ENCODE peak calls at places on chromosomes 12 and 14, in seven cellular contexts. T, I, A, X, U, G and P are unnamed samples.

GRCh38 chr12:94990222-94990621 is 13.3 kb downstream of the NDUFA12 start:
- DNase-seq in I (no peak), U (no peak), X (no peak), T (no peak), G (no peak), A (no peak), P (no peak)

GRCh38 chr12:389138-390096 is at the start of gene KDM5A:
- DNase-seq in U (peak), T (peak), X (peak), I (peak), A (peak), G (peak), P (peak)

GRCh38 chr14:99420711-99421110 is 59.9 kb downstream of the SETD3 start:
- DNase-seq in U (no peak), A (no peak), G (no peak), I (no peak), T (peak), X (no peak), P (no peak)

GRCh38 chr12:26242683-26243082 is 47.3 kb downstream of the SSPN start:
- DNase-seq in G (no peak), I (no peak), T (no peak), X (no peak), A (no peak), U (no peak), P (no peak)

GRCh38 chr12:103748875-103749274 is 92.2 kb downstream of the NT5DC3 start:
- DNase-seq in U (no peak), G (no peak), X (no peak), A (no peak), I (no peak), T (no peak), P (no peak)

GRCh38 chr14:101584049-101584859 is 23.0 kb downstream of the DIO3 start:
- DNase-seq in X (peak), G (no peak), U (no peak), T (peak), A (no peak), I (peak), P (no peak)

GRCh38 chr12:16504200-16504599 is 101.8 kb downstream of the LMO3 start:
- DNase-seq in X (no peak), A (no peak), U (no peak), I (no peak), G (no peak), T (no peak), P (no peak)

GRCh38 chr14:100540926-100541620 is 46.1 kb downstream of the BEGAIN start:
- DNase-seq in A (no peak), I (peak), U (no peak), G (no peak), T (no peak), X (no peak), P (no peak)

GRCh38 chr12:49190317-49190716 is 1.4 kb upstream of the TUBA1A start:
- DNase-seq in U (no peak), A (no peak), X (no peak), T (peak), I (no peak), G (no peak), P (no peak)

GRCh38 chr12:65280306-65280705 is 1.8 kb downstream of the MSRB3 start:
- DNase-seq in A (no peak), T (peak), X (no peak), G (no peak), I (no peak), U (no peak), P (no peak)

GRCh38 chr14:20632831-20633771 is 8.4 kb downstream of the OR6S1 start:
- DNase-seq in T (peak), I (peak), X (no peak), G (no peak), U (peak), A (no peak), P (peak)

GRCh38 chr14:64726585-64726890 is 22.3 kb downstream of the PLEKHG3 start:
- DNase-seq in T (no peak), X (no peak), I (peak), A (no peak), U (peak), G (no peak), P (no peak)

DNA sequence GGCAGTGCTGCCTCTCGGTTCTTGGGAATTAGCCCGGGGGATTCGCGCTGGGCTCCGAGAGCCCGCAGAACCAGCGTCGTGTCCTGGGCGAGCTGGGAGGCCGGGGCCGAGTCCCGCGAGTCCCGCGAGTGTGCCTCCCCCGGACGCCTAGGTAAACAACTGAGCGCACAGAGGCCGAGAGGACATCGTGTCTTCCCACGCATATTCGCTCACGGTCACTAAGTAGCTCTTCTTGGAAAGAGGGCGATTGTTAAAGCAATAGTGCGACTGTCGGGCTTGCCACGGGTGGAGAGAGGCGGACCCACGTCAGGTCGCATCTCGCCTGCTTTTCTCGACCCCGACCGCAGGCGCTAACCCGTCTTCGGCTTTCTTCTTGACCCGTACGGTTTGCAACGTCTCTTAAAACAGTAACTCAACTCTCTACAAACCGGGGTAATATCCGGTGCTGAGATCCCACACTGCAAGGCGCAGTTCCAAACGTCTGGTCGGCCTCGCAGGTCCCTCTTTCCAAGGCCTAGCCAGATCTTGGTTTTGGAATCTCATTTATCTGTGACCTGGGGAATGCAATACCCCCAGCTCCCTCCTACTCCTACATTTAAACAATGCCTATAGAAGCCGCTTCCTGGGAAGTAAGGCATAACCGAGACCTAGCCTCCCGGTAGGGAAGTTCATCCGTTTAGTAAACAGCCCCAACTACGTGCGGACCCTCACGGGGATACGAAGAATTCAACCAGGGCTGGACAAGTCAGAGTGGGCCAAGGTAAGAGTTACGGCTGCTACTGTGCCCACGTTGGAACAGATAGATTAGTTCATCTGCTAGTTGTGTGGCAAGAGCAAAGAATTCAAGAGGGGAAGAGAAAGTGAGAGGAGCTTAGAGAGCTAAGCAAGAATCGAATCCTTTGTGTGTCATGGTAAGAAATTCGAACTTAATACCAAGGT is 736 bp upstream of the PHLDA1 start:
- DNase-seq in A (peak), G (peak), X (no peak), I (no peak), T (peak), U (peak), P (peak)
- TF ChIP-seq POLR2A in A (no peak), G (no peak), X (no peak), I (no peak), T (peak), U (no peak), P (peak)

DNA sequence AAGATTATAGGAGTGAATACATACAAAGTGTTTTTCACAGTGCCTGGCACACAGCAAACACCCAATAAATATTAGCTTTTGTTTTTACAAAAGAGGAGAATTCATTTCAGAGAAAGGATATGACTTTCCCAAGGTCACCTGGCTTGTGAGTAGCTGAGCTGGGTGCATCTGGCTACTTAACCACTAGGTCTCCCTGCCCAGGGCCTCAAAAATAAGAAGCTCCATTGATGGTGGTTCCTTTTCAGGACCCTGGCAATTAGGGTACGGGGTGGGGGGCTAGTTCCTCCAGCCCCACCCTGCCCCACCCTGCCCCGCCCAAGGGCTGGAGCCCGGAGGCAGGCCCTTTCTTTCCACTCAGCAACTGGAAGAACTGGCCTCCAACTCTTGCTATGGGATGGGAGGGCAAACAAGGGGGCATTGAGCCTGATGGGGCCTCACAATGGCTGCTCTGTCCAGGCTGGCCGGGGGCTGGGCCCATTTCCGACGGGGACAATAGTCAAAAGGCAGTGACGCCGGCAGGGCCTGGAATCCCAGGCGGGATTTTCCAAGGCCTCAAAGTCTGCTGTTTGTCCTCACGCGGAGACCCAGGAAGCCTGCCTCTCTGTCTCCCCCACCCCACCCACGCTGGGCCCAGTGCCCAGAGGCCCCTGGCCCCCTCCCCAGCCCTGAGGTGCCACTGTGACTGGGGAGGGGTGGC is 8.2 kb upstream of the ATG101 start:
- DNase-seq in X (peak), U (no peak), G (no peak), I (no peak), T (no peak), A (no peak), P (no peak)
- TF ChIP-seq POLR2A in X (peak), U (no peak), G (no peak), I (no peak), T (no peak), A (no peak), P (no peak)

GRCh38 chr14:104865631-104866441 is 768 bp downstream of the CEP170B start:
- DNase-seq in U (peak), T (peak), X (peak), G (peak), A (peak), I (peak), P (no peak)
- TF ChIP-seq POLR2A in U (peak), T (no peak), X (peak), G (no peak), A (no peak), I (no peak), P (no peak)

DNA sequence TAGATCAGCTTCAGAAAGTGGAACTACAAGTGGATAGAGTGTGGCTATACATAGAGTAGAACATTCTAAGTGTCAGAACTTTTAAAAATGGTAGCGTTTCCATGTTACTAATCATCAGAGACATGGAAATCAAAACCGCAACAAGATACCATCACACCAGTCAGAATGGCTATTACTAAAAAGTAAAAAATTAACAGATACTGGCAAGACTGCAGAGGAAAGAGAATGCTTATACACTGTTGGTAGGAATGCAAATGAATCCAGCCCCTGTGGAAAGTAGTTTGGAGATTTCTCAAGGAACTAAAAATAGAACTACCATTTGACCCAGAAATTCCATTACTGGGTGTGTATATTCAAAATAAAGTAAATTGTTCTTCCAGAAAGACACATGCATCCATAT is 518.6 kb downstream of the NELL2 start:
- DNase-seq in U (no peak), X (no peak), G (no peak), I (no peak), A (no peak), T (no peak), P (no peak)
- TF ChIP-seq POLR2A in U (no peak), X (no peak), G (no peak), I (no peak), A (no peak), T (no peak), P (no peak)

GRCh38 chr12:6229823-6230222 is 29.6 kb downstream of the CD9 start:
- DNase-seq in X (peak), U (no peak), T (peak), G (no peak), A (peak), I (peak), P (no peak)
- TF ChIP-seq POLR2A in X (no peak), U (no peak), T (no peak), G (no peak), A (no peak), I (no peak), P (no peak)

GRCh38 chr12:121404734-121405133 is 4.8 kb downstream of the RNF34 start:
- DNase-seq in X (no peak), I (no peak), T (no peak), G (no peak), U (no peak), A (no peak), P (no peak)

GRCh38 chr12:121403721-121404120 is 3.8 kb downstream of the RNF34 start:
- DNase-seq in T (no peak), I (no peak), G (no peak), U (no peak), X (no peak), A (no peak), P (no peak)

GRCh38 chr12:121397521-121397920 is 2.4 kb upstream of the RNF34 start:
- DNase-seq in U (no peak), X (no peak), G (no peak), I (no peak), A (no peak), T (peak), P (no peak)

GRCh38 chr12:121399391-121400331 is at the start of gene RNF34:
- DNase-seq in U (peak), G (peak), I (peak), X (peak), A (peak), T (peak), P (peak)

DNA sequence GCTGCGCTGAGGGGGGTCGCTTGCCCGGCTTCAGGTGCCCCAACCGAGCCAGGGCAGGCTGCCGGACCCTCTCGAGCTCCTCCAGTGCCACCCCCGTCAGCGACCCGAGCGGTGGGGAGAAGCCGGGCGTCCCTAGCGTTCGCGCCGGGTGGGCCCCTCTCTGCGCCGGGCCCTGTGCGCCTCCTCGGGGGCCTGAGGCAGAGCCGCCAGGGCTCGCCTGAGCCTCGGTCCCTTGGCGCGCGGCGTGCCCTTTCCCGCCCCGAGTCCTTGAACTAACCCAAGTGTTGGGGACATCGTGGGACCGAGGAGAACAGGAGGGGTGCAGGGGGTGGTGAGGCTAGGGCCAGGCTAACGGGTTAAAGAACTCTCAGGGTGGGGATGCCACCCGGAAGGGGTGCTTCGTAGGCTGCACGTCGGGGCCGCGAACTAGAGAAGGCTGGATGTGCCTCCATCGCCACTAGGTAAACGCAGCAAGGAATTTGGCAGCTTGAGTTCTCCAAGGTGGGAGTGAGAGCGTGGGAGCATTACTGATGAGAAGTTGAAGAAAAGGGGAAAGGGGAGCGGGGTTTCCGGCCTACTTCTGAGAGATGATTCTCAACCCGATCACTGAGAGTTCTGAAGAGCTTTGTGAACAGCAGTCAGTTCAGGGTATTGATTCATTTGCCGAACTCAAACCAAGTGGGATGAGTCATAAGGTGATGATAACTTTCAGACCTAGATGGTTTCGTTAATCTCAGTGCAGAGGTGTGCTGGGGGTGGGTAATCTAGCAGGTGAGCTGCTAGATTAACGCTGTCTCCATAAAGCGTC is 618 bp downstream of the RNF34 start:
- DNase-seq in U (no peak), X (no peak), I (peak), A (no peak), G (peak), T (peak), P (peak)
- TF ChIP-seq POLR2A in U (no peak), X (no peak), I (no peak), A (no peak), G (no peak), T (no peak), P (peak)

GRCh38 chr14:88556581-88556980 is 1.8 kb upstream of the PTPN21 start:
- DNase-seq in U (no peak), X (no peak), I (no peak), A (no peak), T (no peak), G (no peak), P (no peak)
- TF ChIP-seq POLR2A in U (no peak), X (no peak), I (no peak), A (no peak), T (no peak), G (no peak), P (no peak)